ENCODE peak calls at places on chromosomes 5 and 9, in ten cellular contexts. J is GF-D8; R is stimulated activated naive CD8-positive, alpha-beta T cell treated with anti-CD3 and anti-CD28 coated beads, Interleukin-15, amount 100 ng/mL, for 72 hours; N is activated CD4-positive, alpha-beta memory T cell treated with anti-CD3 and anti-CD28 coated beads for 36 hours; E is lower lobe of right lung; Q is amygdala; W is stimulated activated CD4-positive, alpha-beta T cell treated with anti-CD3 and anti-CD28 coated beads, Interleukin-2, amount 100 ng/mL, for 48 hours; I is adrenal gland; D is activated CD4-positive, alpha-beta T cell treated with anti-CD3 and anti-CD28 coated beads, Interleukin-2, amount 50 U/mL, for 1 hour; Z is nephron progenitor cell. C is an unnamed sample.
A peak's percentile ranks its signal among the peaks of the same experiment; 100 is the strongest.

GRCh38 chr5:9395736-9396135 is 150.1 kb downstream of the SEMA5A start:
- DNase-seq in N (no peak), I (no peak), W (no peak), Q (no peak), J (no peak), E (no peak), R (no peak), D (no peak), Z (no peak), C (no peak)

GRCh38 chr9:28365020-28365640 is 791.8 kb upstream of the C9orf72 start:
- DNase-seq in Z (peak; percentile 4), D (no peak), W (no peak), E (no peak), N (no peak), J (no peak), Q (no peak), R (no peak), I (no peak), C (peak; percentile 20)

GRCh38 chr5:164146223-164146622 is 640.8 kb downstream of the MAT2B start:
- DNase-seq in W (no peak), J (no peak), Q (no peak), D (no peak), Z (no peak), R (no peak), I (no peak), E (no peak), N (no peak), C (no peak)

GRCh38 chr9:35615981-35616680 is 2.1 kb downstream of the CD72 start:
- DNase-seq in R (no peak), D (no peak), I (no peak), W (no peak), Z (no peak), Q (no peak), J (no peak), E (no peak), N (no peak), C (no peak)

GRCh38 chr9:94881023-94881422 is 154.5 kb downstream of the AOPEP start:
- DNase-seq in J (no peak), E (no peak), Z (no peak), D (no peak), I (no peak), R (no peak), Q (no peak), W (no peak), N (no peak), C (no peak)

GRCh38 chr5:71582945-71583584 is 4.1 kb upstream of the MCCC2 start:
- DNase-seq in E (no peak), R (no peak), I (no peak), W (no peak), N (no peak), Q (no peak), J (no peak), D (no peak), Z (no peak), C (no peak)

GRCh38 chr9:20382460-20383071 is 239.7 kb downstream of the MLLT3 start:
- DNase-seq in Z (no peak), D (no peak), Q (no peak), I (no peak), W (no peak), J (no peak), E (no peak), R (no peak), N (no peak), C (no peak)

GRCh38 chr5:141715340-141715905 is 33.4 kb upstream of the ARAP3 start:
- DNase-seq in Z (no peak), I (no peak), N (no peak), D (no peak), J (no peak), W (no peak), E (no peak), R (no peak), Q (no peak), C (no peak)

GRCh38 chr5:177189416-177189815 is 55.8 kb downstream of the NSD1 start:
- DNase-seq in D (no peak), R (no peak), Z (no peak), E (no peak), N (no peak), W (no peak), Q (no peak), J (no peak), I (no peak), C (no peak)

GRCh38 chr5:132526290-132526973 is 16.9 kb downstream of the IL5 start:
- DNase-seq in N (peak; percentile 48), Q (no peak), E (peak; percentile 49), D (peak; percentile 9), W (peak; percentile 32), R (peak; percentile 61), J (no peak), I (peak; percentile 56), Z (peak; percentile 46), C (peak; percentile 33)

GRCh38 chr5:151384106-151384505 is 36.7 kb upstream of the SLC36A2 start:
- DNase-seq in R (no peak), N (no peak), W (no peak), I (peak; percentile 29), E (no peak), J (no peak), Q (no peak), Z (no peak), D (no peak), C (no peak)